ENCODE peak calls at places on chromosome 5, in seven cellular contexts. W, S, V, M, N, Y and A are unnamed samples.

GRCh38 chr5:151597749-151598148 is 6.6 kb upstream of the FAT2 start:
- DNase-seq in Y (no peak), S (no peak), M (no peak), N (no peak), W (no peak), V (no peak), A (no peak)

GRCh38 chr5:122972877-122973276 is 63.6 kb downstream of the PPIC start:
- DNase-seq in M (peak), N (no peak), W (peak), Y (peak), S (no peak), V (no peak), A (no peak)

GRCh38 chr5:44833249-44833648 is 24.5 kb downstream of the MRPS30 start:
- DNase-seq in Y (no peak), S (no peak), V (no peak), N (no peak), W (no peak), M (no peak), A (no peak)

GRCh38 chr5:170218730-170219129 is 14.1 kb upstream of the C5orf58 start:
- DNase-seq in Y (no peak), W (no peak), M (no peak), V (no peak), S (no peak), N (no peak), A (no peak)

GRCh38 chr5:56359809-56360685 is 126.9 kb upstream of the ANKRD55 start:
- DNase-seq in W (peak), N (no peak), V (no peak), M (no peak), Y (peak), S (no peak), A (no peak)

GRCh38 chr5:15807248-15807647 is 307.3 kb downstream of the FBXL7 start:
- DNase-seq in M (no peak), N (no peak), V (no peak), S (no peak), W (peak), Y (no peak), A (no peak)

GRCh38 chr5:126481243-126481642 is 58.0 kb downstream of the GRAMD2B start:
- DNase-seq in W (peak), V (no peak), Y (no peak), S (no peak), N (no peak), M (no peak), A (no peak)

GRCh38 chr5:59517926-59518585 is 375.5 kb downstream of the PDE4D start:
- DNase-seq in W (peak), N (no peak), Y (peak), M (peak), S (no peak), V (no peak), A (no peak)

GRCh38 chr5:43620944-43621505 is 18.0 kb downstream of the NNT start:
- DNase-seq in W (no peak), V (no peak), S (no peak), M (no peak), Y (no peak), N (no peak), A (no peak)

GRCh38 chr5:113293613-113294340 is 141.0 kb downstream of the TSSK1B start:
- DNase-seq in N (no peak), M (no peak), V (no peak), W (peak), Y (peak), S (no peak), A (no peak)

GRCh38 chr5:157387683-157388093 is 72.3 kb upstream of the NIPAL4 start:
- DNase-seq in Y (peak), W (peak), N (no peak), S (no peak), M (peak), V (no peak), A (peak)

GRCh38 chr5:132253008-132253441 is 4.5 kb upstream of the PDLIM4 start:
- DNase-seq in M (no peak), N (no peak), Y (no peak), W (no peak), S (peak), V (peak), A (peak)

GRCh38 chr5:139171779-139172404 is 26.3 kb downstream of the SIL1 start:
- DNase-seq in N (no peak), M (no peak), W (no peak), S (no peak), V (no peak), Y (no peak), A (no peak)

GRCh38 chr5:149938272-149938671 is 6.3 kb downstream of the PDE6A start:
- DNase-seq in S (peak), V (no peak), Y (peak), W (peak), M (peak), N (no peak), A (peak)

GRCh38 chr5:165607026-165607425 is 2101.6 kb downstream of the MAT2B start:
- DNase-seq in S (no peak), Y (no peak), M (no peak), V (no peak), W (no peak), N (no peak), A (no peak)

GRCh38 chr5:177430146-177430951 is 3.9 kb downstream of the GRK6 start:
- DNase-seq in N (no peak), M (no peak), V (peak), W (no peak), S (peak), Y (no peak), A (no peak)

GRCh38 chr5:1387059-1387755 is 42.3 kb upstream of the CLPTM1L start:
- DNase-seq in W (no peak), M (no peak), V (no peak), Y (no peak), N (no peak), S (no peak), A (no peak)

GRCh38 chr5:130350131-130350530 is 445.9 kb downstream of the CHSY3 start:
- DNase-seq in W (no peak), Y (no peak), N (no peak), S (no peak), V (no peak), M (no peak), A (no peak)

GRCh38 chr5:34736445-34737119 is 80.5 kb downstream of the RAI14 start:
- DNase-seq in N (no peak), Y (peak), V (no peak), S (no peak), M (no peak), W (peak), A (no peak)